ENCODE peak calls at places on chromosomes 16 and 17, in five cellular contexts. Z is fibroblast of mammary gland, C is uterus, A is esophagus squamous epithelium, K is mucosa of descending colon. H is an unnamed sample.

GRCh38 chr17:46979023-46979870 is at the start of gene RPRML:
- DNase-seq in Z (peak; percentile 6), A (no peak), C (no peak), K (peak; percentile 54), H (no peak)

GRCh38 chr16:59654455-59654854 is 920.3 kb upstream of the GOT2 start:
- DNase-seq in K (no peak), Z (no peak), A (no peak), C (no peak), H (no peak)

GRCh38 chr16:47065766-47066688 is 77.7 kb downstream of the NETO2 start:
- DNase-seq in K (no peak), Z (no peak), A (no peak), C (no peak), H (no peak)

GRCh38 chr16:15509593-15510520 is 75.5 kb downstream of the BMERB1 start:
- DNase-seq in Z (peak; percentile 49), A (no peak), K (no peak), C (no peak), H (no peak)

GRCh38 chr17:70479779-70480178 is 310.4 kb downstream of the KCNJ2 start:
- DNase-seq in K (no peak), C (no peak), A (no peak), Z (no peak), H (no peak)

GRCh38 chr16:78227855-78228254 is 128.4 kb downstream of the WWOX start:
- DNase-seq in A (no peak), C (peak; percentile 17), K (no peak), Z (no peak), H (no peak)

GRCh38 chr16:87877942-87878507 is 8.7 kb upstream of the SLC7A5 start:
- DNase-seq in C (no peak), Z (no peak), A (no peak), K (peak; percentile 43), H (no peak)

GRCh38 chr17:21464611-21465021 is 88.5 kb downstream of the KCNJ12 start:
- DNase-seq in A (no peak), C (no peak), K (no peak), Z (no peak), H (no peak)

GRCh38 chr16:2083876-2084687 is 36.3 kb downstream of the TSC2 start:
- DNase-seq in A (no peak), C (no peak), Z (no peak), K (no peak), H (no peak)

GRCh38 chr17:18224053-18224427 is 1.4 kb upstream of the LLGL1 start:
- DNase-seq in C (no peak), Z (peak; percentile 12), A (no peak), K (no peak), H (no peak)

GRCh38 chr17:18225121-18225561 is 294 bp upstream of the LLGL1 start:
- DNase-seq in K (peak; percentile 97), Z (peak; percentile 92), A (peak; percentile 88), C (peak; percentile 96), H (peak; percentile 98)

GRCh38 chr17:18225562-18226283 is at the start of gene LLGL1:
- DNase-seq in A (no peak), Z (no peak), C (no peak), K (no peak), H (no peak)

GRCh38 chr17:18226284-18226945 is 980 bp downstream of the LLGL1 start:
- DNase-seq in C (no peak), A (no peak), K (no peak), Z (no peak), H (no peak)

DNA sequence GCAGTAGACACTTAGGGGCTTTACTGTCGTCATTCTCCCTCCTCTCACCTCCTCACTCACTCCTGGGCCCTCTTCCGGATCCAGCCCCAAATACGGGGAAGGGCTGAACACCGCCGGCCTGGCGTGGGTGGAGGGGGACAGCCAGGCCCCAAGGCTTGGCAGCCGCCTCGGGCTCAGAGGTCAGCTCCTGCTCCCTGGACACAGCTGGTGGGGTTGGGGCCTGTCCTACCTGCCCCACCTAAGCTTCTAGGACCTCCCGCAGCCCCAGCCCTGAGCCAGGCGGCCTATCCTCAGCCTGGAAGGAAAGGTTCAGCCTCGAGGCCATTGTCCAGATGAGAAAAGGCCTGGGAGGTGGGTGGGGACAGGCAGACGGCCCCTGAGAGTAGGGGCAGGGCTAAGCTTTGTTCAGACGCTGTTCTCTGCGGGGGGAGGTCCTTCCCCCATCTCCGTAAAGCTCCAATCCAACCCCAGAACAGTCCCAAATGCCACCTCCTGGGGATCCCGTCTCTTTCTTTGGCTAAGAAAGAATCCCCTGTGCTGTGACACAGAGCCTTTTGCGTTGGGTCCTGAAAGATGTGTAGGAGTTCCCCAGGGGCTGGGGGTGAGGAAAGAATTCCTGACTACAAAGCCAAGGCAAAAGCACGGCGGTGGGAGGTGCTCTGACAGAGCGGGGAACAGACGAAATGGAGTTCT is 861 bp upstream of the LLGL1 start:
- DNase-seq in K (no peak), Z (peak; percentile 60), C (peak; percentile 50), A (no peak), H (peak; percentile 74)
- H3K4me3 ChIP-seq in K (no peak overlapping the region), Z (peak overlapping the region; percentile 42), C (peak overlapping the region; percentile 24), A (peak overlapping the region; percentile 75), H (peak overlapping the region; percentile 42)

DNA sequence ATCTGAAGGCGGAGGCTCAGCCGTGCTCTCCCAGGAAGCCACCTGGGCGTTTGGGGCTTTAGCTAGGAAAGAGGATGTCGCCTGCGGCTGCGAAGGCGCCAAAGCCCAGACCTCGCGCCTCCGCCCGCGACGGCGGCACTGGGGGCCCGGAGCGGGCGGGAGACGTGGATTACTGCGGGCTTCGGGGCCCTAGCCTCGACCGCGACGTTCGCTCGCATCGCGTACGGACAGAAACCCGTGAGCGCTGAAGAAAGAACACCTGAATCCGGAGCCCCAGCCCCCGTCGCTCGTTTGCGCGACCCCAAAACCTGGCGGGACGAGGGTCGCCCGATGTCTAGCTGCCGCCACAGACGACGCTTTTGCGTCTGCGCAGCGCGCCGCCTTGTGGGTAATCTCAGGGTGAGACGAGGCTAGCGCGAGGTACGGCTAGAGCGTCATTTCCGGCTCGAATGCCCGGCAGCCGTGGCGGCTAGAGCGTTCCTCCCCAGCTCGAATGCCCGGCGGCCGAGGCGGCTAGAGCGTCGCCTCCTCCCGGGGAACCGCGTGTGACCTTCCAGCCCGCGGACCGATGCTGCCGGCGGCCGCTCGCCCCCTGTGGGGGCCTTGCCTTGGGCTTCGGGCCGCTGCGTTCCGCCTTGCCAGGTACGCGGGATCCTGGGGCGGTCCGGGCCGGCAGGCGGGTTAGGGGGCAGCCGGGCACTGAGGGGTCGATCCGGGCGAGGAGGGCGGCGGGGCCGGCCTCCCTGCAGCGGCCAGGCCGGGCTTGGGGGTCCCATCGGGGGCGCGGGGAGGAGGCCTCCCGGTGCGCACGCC is at the start of gene MRPL12:
- DNase-seq in K (peak; percentile 96), C (peak; percentile 89), A (peak; percentile 48), Z (peak; percentile 89), H (peak; percentile 93)
- TF ChIP-seq CTCF in K (no peak), C (no peak), A (peak; percentile 25), Z (no peak), H (no peak)

DNA sequence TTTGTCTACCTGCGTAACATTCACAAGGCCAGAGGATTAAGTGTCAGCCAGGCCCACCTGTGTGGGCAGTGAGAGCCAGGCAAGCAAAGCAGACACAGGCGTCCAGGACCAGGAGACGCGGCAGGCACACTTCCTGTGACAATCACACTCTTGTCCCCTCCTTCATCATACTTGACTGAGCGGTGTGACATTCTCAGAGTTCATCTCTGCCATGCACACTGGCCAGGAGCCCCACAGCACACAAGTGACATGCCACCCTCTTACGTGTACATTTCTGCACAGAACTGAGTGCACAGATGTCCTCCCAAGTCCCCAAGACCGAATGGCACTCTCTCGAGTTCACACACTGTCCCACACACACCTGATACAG is 8.7 kb downstream of the PPP1R9B start:
- DNase-seq in K (peak; percentile 40), C (no peak), A (no peak), Z (no peak), H (no peak)
- H3K4me3 ChIP-seq in K (no peak overlapping the region), C (no peak overlapping the region), A (no peak overlapping the region), Z (no peak overlapping the region), H (no peak overlapping the region)

GRCh38 chr16:27660507-27660906 is 110.6 kb downstream of the KATNIP start:
- DNase-seq in C (no peak), A (no peak), K (no peak), Z (no peak), H (no peak)

DNA sequence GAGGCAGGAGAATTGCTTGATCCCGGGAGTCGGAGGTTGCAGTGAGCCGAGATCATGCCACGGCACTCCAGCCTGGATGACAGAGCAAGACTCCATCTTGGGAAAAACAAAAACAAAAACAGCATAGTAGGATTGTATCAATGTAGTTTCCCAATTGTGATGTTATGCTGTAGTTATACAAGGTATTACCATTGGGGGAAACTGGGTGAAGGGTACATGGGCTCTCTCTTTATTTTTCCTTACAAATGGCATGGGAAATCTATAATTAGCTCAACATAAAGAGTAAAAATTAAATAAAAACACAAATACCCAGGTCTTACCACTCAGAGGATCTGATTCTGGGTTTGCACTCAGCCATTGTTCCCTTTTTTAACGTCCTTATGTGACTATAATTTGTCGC is 107.9 kb downstream of the KATNIP start:
- DNase-seq in A (no peak), Z (no peak), C (no peak), K (no peak), H (no peak)
- TF ChIP-seq CTCF in A (no peak), Z (no peak), C (no peak), K (no peak), H (no peak)

H was measured in cardiac fibroblast.